ENCODE peak calls at places on chromosomes 11 and 22, in nine cellular contexts. F is kidney glomerular epithelial cell; I is HS-5; J is caudate nucleus; L is stimulated activated CD4-positive, alpha-beta T cell treated with anti-CD3 and anti-CD28 coated beads, TNF-alpha, amount 100 ng/mL, for 24 hours; M is cardiac muscle cell; G is hepatic stellate cell; D is NCI-H1930; T is fibroblast of gingiva. R is an unnamed sample.
A peak's percentile ranks its signal among the peaks of the same experiment; 100 is the strongest.

GRCh38 chr11:60924906-60925684 is 835 bp downstream of the TMEM132A start:
- DNase-seq in D (no peak), L (no peak), T (no peak), M (no peak), J (no peak), I (no peak), F (peak; percentile 55), G (no peak), R (no peak)

GRCh38 chr22:42646569-42647525 is 2.3 kb downstream of the CYB5R3 start:
- DNase-seq in D (no peak), F (no peak), I (no peak), M (peak; percentile 68), J (no peak), T (no peak), G (peak; percentile 43), L (no peak), R (no peak)

GRCh38 chr11:110091995-110092576 is 1.1 kb upstream of the ZC3H12C start:
- DNase-seq in T (peak; percentile 17), J (no peak), L (no peak), M (no peak), F (no peak), I (no peak), D (no peak), G (no peak), R (no peak)

GRCh38 chr22:48173061-48173849 is 1410.8 kb downstream of the TBC1D22A start:
- DNase-seq in G (no peak), I (no peak), J (no peak), F (no peak), M (no peak), D (no peak), L (no peak), T (no peak), R (no peak)

GRCh38 chr22:35734517-35734827 is 16.8 kb downstream of the APOL5 start:
- DNase-seq in G (no peak), M (no peak), F (no peak), T (no peak), J (no peak), D (no peak), L (no peak), I (no peak), R (no peak)

GRCh38 chr22:39244496-39245129 is at the start of gene PDGFB:
- DNase-seq in G (no peak), M (peak; percentile 36), D (no peak), L (no peak), T (no peak), I (no peak), F (peak; percentile 60), J (no peak), R (no peak)

GRCh38 chr11:120974980-120975379 is 48.9 kb upstream of the TBCEL start:
- DNase-seq in T (no peak), L (no peak), M (no peak), J (no peak), I (no peak), F (no peak), G (no peak), D (no peak), R (no peak)

GRCh38 chr22:30704978-30705377 is 10.3 kb downstream of the OSBP2 start:
- DNase-seq in J (no peak), L (no peak), D (no peak), G (no peak), F (no peak), I (no peak), M (no peak), T (no peak), R (no peak)

GRCh38 chr11:116686891-116687290 is 85.9 kb downstream of the BUD13 start:
- DNase-seq in M (no peak), L (no peak), T (no peak), G (no peak), D (no peak), F (no peak), I (no peak), J (no peak), R (no peak)

GRCh38 chr11:90216611-90217010 is 6.2 kb downstream of the CHORDC1 start:
- DNase-seq in J (no peak), D (no peak), I (no peak), M (no peak), G (no peak), T (no peak), L (no peak), F (no peak), R (no peak)

GRCh38 chr11:30889116-30889765 is 303.1 kb upstream of the MPPED2 start:
- DNase-seq in F (peak; percentile 25), J (no peak), I (no peak), D (no peak), M (peak; percentile 2), T (no peak), L (no peak), G (no peak), R (no peak)

GRCh38 chr11:19790831-19791552 is 78.4 kb downstream of the NAV2 start:
- DNase-seq in I (no peak), J (no peak), D (no peak), G (no peak), F (no peak), M (no peak), T (no peak), L (no peak), R (no peak)

GRCh38 chr11:117189191-117189940 is 9.8 kb upstream of the TAGLN start:
- DNase-seq in F (no peak), J (no peak), I (no peak), D (no peak), T (no peak), L (no peak), M (no peak), G (no peak), R (no peak)

GRCh38 chr11:117520201-117520600 is 192.5 kb downstream of the CEP164 start:
- DNase-seq in M (peak; percentile 21), L (no peak), J (no peak), I (no peak), F (peak; percentile 22), D (no peak), G (no peak), T (no peak), R (no peak)

GRCh38 chr11:93526691-93527583 is 16.3 kb downstream of the SMCO4 start:
- DNase-seq in G (no peak), T (no peak), D (no peak), L (no peak), F (no peak), M (no peak), I (no peak), J (no peak), R (no peak)

GRCh38 chr11:107721207-107721606 is 9.4 kb upstream of the SLN start:
- DNase-seq in T (no peak), L (no peak), I (no peak), M (no peak), D (no peak), J (no peak), F (no peak), G (no peak), R (no peak)

GRCh38 chr11:87926250-87926970 is 248.8 kb downstream of the RAB38 start:
- DNase-seq in J (no peak), G (no peak), T (no peak), L (no peak), D (no peak), F (no peak), M (peak; percentile 62), I (peak; percentile 84), R (no peak)

GRCh38 chr22:32836286-32836859 is 34.9 kb downstream of the TIMP3 start:
- DNase-seq in G (no peak), I (no peak), T (no peak), F (peak; percentile 26), J (no peak), L (no peak), M (peak; percentile 31), D (no peak), R (no peak)

GRCh38 chr11:46363455-46363920 is 16.2 kb downstream of the DGKZ start:
- DNase-seq in I (no peak), J (peak; percentile 57), D (no peak), G (peak; percentile 82), M (no peak), L (no peak), T (peak; percentile 67), F (no peak), R (peak; percentile 50)

GRCh38 chr22:38418589-38418988 is 36.4 kb downstream of the KCNJ4 start:
- DNase-seq in M (no peak), D (no peak), L (no peak), I (no peak), J (no peak), F (no peak), G (no peak), T (no peak), R (no peak)

GRCh38 chr22:21917206-21917958 is 35.3 kb downstream of the PPM1F start:
- DNase-seq in T (no peak), D (no peak), I (no peak), F (no peak), L (no peak), G (no peak), M (peak; percentile 56), J (no peak), R (no peak)

GRCh38 chr11:28442113-28442512 is 333.9 kb downstream of the METTL15 start:
- DNase-seq in I (no peak), M (no peak), T (no peak), D (no peak), F (no peak), L (no peak), G (no peak), J (no peak), R (no peak)

GRCh38 chr11:24131698-24132097 is 365.2 kb upstream of the LUZP2 start:
- DNase-seq in M (no peak), J (no peak), I (no peak), D (no peak), G (no peak), F (no peak), T (no peak), L (no peak), R (no peak)

GRCh38 chr11:64537876-64538275 is 53.1 kb upstream of the SLC22A12 start:
- DNase-seq in D (no peak), T (no peak), M (no peak), G (no peak), I (no peak), F (no peak), J (no peak), L (no peak), R (no peak)

GRCh38 chr22:48576333-48577013 is 1251.2 kb downstream of the BRD1 start:
- DNase-seq in F (no peak), M (no peak), D (no peak), J (peak; percentile 39), I (no peak), T (no peak), G (no peak), L (no peak), R (no peak)

GRCh38 chr22:28044546-28045173 is 125.6 kb upstream of the PITPNB start:
- DNase-seq in D (no peak), I (no peak), M (no peak), G (no peak), T (no peak), L (no peak), F (no peak), J (no peak), R (no peak)

GRCh38 chr11:95520765-95521542 is 268.6 kb downstream of the FAM76B start:
- DNase-seq in M (peak; percentile 39), T (peak; percentile 79), D (no peak), L (no peak), G (no peak), F (peak; percentile 97), I (no peak), J (no peak), R (no peak)

GRCh38 chr11:14513800-14514199 is 6.4 kb downstream of the PSMA1 start:
- DNase-seq in G (no peak), D (no peak), I (no peak), J (no peak), M (no peak), T (no peak), F (no peak), L (no peak), R (no peak)

GRCh38 chr22:36562261-36562835 is 33.4 kb upstream of the EIF3D start:
- DNase-seq in T (no peak), G (peak; percentile 60), I (no peak), M (peak; percentile 41), D (no peak), L (no peak), J (no peak), F (no peak), R (no peak)

GRCh38 chr11:29432719-29433325 is 584.0 kb downstream of the KCNA4 start:
- DNase-seq in T (no peak), F (peak; percentile 25), J (no peak), I (no peak), M (peak; percentile 40), L (no peak), D (no peak), G (peak; percentile 7), R (no peak)

GRCh38 chr11:93133710-93134109 is 64.1 kb downstream of the SLC36A4 start:
- DNase-seq in I (peak; percentile 5), L (no peak), J (no peak), D (no peak), G (no peak), F (no peak), T (peak; percentile 41), M (peak; percentile 53), R (no peak)

R was measured in nucleus accumbens.